ENCODE peak calls at places on chromosome 15, in four cellular contexts. M, V, D and T are unnamed samples.
A peak's percentile ranks its signal among the peaks of the same experiment; 100 is the strongest.

GRCh38 chr15:72033711-72034110 is 84.2 kb downstream of the MYO9A start:
- DNase-seq in V (no peak), D (no peak), M (no peak), T (no peak)

GRCh38 chr15:48005921-48006541 is 114.8 kb upstream of the SLC24A5 start:
- DNase-seq in D (no peak), M (no peak), V (no peak), T (no peak)

GRCh38 chr15:92787116-92787515 is 113.0 kb upstream of the CHD2 start:
- DNase-seq in M (no peak), V (no peak), D (no peak), T (no peak)

GRCh38 chr15:79673416-79674123 is 223.2 kb downstream of the MTHFS start:
- DNase-seq in V (no peak), M (peak; percentile 57), D (no peak), T (peak; percentile 54)

GRCh38 chr15:85871545-85871944 is 76.8 kb upstream of the KLHL25 start:
- DNase-seq in V (no peak), D (no peak), M (no peak), T (no peak)

GRCh38 chr15:93037341-93038063 is 51.5 kb downstream of the RGMA start:
- DNase-seq in V (peak; percentile 34), D (no peak), M (no peak), T (no peak)

GRCh38 chr15:75661041-75661778 is 13.5 kb downstream of the SNX33 start:
- DNase-seq in M (no peak), D (peak; percentile 45), V (no peak), T (peak; percentile 64)

GRCh38 chr15:101045236-101045646 is 126.1 kb downstream of the LRRK1 start:
- DNase-seq in D (no peak), M (no peak), V (no peak), T (no peak)

DNA sequence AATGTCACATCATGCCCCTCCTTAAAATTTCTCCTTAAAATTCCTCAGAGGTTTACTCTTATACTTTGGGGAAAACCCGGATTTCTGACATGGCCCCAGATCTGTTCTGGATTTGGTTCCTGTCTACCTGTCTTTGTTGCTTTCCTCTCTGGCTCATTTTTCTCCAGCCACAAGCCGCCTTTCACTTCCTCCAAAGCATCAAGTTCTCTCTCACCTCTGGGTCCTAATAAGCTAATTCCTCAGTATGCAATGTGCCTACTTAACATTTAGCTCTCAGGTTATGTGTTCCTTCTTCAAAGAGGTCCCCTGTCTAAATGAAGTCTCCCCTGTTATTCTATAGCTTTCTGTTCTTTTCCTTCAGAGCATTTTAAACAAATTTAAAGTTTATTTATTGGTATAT is 16.1 kb downstream of the HMG20A start:
- DNase-seq in D (no peak), V (no peak), M (no peak), T (no peak)
- TF ChIP-seq TCF12 in D (no peak), V (no peak), M (no peak), T (no peak)

DNA sequence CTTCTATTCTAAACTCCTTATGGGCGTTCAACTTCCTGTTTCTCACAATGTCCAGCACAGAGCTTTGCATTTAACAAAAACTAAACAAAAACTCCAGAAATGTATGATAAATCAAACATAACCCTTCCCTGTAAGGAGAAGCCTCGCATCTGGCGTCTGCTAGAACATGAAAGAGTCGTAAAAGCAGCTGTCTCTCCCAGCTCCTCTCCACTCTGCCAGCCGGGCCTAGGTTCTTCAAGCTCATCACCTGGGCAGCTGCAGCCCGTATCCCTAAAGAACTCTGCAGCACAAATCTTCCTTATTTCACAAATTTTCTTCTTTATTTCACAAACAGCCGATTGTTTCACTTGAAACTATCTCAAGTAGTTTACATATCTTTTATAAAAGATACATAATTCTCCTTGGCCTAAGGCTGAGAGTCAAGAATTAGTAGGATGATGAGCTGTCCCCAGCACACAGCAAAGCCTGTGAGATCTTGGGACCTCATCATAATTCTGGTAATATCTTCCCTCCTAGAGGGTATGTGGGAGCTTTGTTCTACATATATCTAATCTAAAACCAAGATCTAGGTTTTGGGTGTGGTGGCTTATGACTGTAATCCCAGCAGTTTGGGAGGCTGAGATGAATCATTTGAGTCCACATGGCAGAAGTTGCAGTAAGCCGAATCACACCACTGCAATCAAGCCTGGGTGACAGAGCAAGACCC is 35.3 kb downstream of the ANXA2 start:
- DNase-seq in M (no peak), V (no peak), D (peak; percentile 11), T (no peak)
- TF ChIP-seq TCF12 in M (no peak), V (no peak), D (no peak), T (no peak)

GRCh38 chr15:42457445-42458442 is 33.2 kb downstream of the ZNF106 start:
- DNase-seq in M (peak; percentile 45), V (peak; percentile 42), D (no peak), T (peak; percentile 82)
- TF ChIP-seq TCF12 in M (no peak), V (peak; percentile 38), D (no peak), T (peak; percentile 80)

GRCh38 chr15:35514759-35515158 is 31.2 kb downstream of the DPH6 start:
- DNase-seq in V (no peak), D (no peak), M (no peak), T (no peak)
- TF ChIP-seq TCF12 in V (peak; percentile 76), D (no peak), M (no peak), T (no peak)

GRCh38 chr15:41581110-41581509 is 22.1 kb downstream of the TYRO3 start:
- DNase-seq in V (no peak), M (no peak), D (no peak), T (no peak)
- TF ChIP-seq TCF12 in V (no peak), M (no peak), D (no peak), T (no peak)